ENCODE peak calls at places on chromosomes 2 and 18, in six cellular contexts. F is breast epithelium; C is keratinocyte; X is CD8-positive, alpha-beta T cell; S is SK-N-SH; M is suprapubic skin. G is an unnamed sample.

GRCh38 chr18:66966171-66966570 is 362.3 kb upstream of the CDH19 start:
- DNase-seq in F (no peak), C (no peak), X (no peak), S (no peak), M (no peak), G (no peak)

GRCh38 chr2:30145826-30146336 is 926 bp upstream of the YPEL5 start:
- DNase-seq in F (no peak), C (no peak), X (no peak), S (no peak), M (no peak), G (no peak)

GRCh38 chr2:232721261-232721660 is 24.1 kb downstream of the GIGYF2 start:
- DNase-seq in F (no peak), C (no peak), X (no peak), S (no peak), M (no peak), G (no peak)

GRCh38 chr2:45329045-45329677 is 281.9 kb downstream of the SRBD1 start:
- DNase-seq in F (no peak), C (no peak), X (no peak), S (no peak), M (no peak), G (no peak)

GRCh38 chr18:79912409-79912991 is 39.0 kb downstream of the SLC66A2 start:
- DNase-seq in F (peak), C (no peak), X (peak), S (no peak), M (peak), G (no peak)

GRCh38 chr18:54769526-54770464 is 58.5 kb upstream of the RAB27B start:
- DNase-seq in F (no peak), C (no peak), X (no peak), S (no peak), M (no peak), G (no peak)

GRCh38 chr2:85793584-85793983 is 39.8 kb downstream of the ATOH8 start:
- DNase-seq in F (no peak), C (no peak), X (no peak), S (no peak), M (no peak), G (no peak)

GRCh38 chr2:86622878-86623548 is 652 bp downstream of the RNF103 start:
- DNase-seq in F (peak), C (no peak), X (peak), S (peak), M (no peak), G (peak)

GRCh38 chr2:136765256-136765735 is at the start of gene THSD7B:
- DNase-seq in F (no peak), C (no peak), X (no peak), S (peak), M (no peak), G (no peak)

GRCh38 chr2:114525955-114526354 is 83.5 kb downstream of the DPP10 start:
- DNase-seq in F (no peak), C (no peak), X (no peak), S (no peak), M (no peak), G (no peak)

GRCh38 chr2:43818761-43819160 is 19.9 kb downstream of the ABCG5 start:
- DNase-seq in F (no peak), C (no peak), X (no peak), S (no peak), M (no peak), G (no peak)

GRCh38 chr2:235623052-235623451 is 129.2 kb downstream of the AGAP1 start:
- DNase-seq in F (no peak), C (no peak), X (no peak), S (no peak), M (no peak), G (no peak)

DNA sequence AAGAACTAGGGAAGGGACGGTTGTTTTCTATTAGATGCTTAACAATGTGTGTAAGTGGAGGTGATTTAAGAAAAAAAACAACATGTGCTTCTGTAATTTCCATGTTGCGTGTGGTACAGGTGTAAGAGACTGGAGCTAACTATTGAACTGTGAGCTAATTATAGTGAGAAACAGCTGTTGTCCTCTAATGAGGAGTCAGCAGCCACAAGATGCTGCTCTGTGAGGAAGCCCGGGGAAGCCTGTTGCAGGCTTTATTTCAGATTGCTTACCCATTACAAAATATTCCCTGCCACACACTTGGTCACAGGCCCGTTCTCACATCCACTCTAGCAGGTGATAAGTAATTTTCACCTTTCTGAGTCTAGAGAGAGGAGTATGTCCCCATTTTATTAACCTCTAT is 280.5 kb upstream of the PARD3B start:
- DNase-seq in F (no peak), C (no peak), X (no peak), S (no peak), M (no peak), G (no peak)
- H3K27ac ChIP-seq in F (no peak), C (no peak), X (no peak), S (no peak), M (no peak), G (peak)

DNA sequence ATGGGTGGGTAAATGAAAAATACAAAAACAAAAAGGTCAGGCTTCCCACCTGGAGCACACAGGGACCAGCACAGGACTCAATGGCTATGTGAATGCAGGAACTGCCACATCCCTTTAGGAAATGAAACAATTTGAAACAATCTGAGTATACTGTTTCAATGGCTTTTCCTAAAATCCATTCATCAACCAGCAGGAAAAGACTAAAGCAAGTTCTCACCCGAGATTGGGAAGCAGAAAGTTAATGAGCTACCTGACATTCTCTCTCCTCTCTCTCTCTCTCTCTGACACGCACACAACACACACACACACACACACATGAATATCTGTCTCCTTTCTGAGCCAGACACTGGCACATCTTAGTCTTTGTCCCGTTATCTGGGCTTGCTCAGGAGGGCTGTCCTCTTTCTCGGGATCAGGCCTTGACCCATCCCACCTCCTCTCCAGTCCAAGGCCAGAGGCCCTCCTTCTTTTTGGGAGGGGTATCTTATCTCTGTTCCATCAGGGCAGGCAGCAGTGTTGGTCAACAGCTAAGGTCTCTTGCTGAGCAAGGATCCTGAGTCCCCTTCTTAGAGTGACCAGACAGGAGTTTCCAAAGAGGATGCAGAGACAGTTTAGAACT is 11.6 kb upstream of the LRRFIP1 start:
- DNase-seq in F (no peak), C (no peak), X (no peak), S (no peak), M (no peak), G (no peak)
- H3K27ac ChIP-seq in F (peak), C (no peak), X (no peak), S (peak), M (peak), G (no peak)

GRCh38 chr2:222878877-222879601 is 18.2 kb downstream of the ACSL3 start:
- DNase-seq in F (no peak), C (no peak), X (no peak), S (no peak), M (no peak), G (no peak)
- H3K27ac ChIP-seq in F (peak), C (peak), X (no peak), S (peak), M (no peak), G (no peak)

DNA sequence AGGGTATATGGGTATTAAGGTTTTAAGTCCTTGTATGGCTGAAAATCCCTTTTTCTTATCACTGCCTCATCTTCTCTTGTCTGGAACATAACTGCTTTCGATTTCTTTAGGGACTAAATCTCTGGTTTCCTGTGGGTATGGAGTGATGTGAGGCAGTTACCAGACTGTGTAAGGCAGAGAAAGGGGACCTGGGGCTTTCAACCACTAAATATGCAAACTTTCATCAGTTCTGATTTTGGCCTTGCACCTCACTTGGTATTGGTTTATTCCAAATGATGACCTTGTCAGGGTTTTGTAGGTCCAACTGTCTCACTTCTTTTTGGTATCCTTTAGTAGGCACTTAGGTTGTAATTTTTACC is 9.3 kb downstream of the MAP4K4 start:
- DNase-seq in F (no peak), C (no peak), X (peak), S (no peak), M (no peak), G (no peak)
- H3K27ac ChIP-seq in F (peak), C (no peak), X (peak), S (peak), M (no peak), G (no peak)

GRCh38 chr2:73099486-73099885 is 13.3 kb downstream of the RAB11FIP5 start:
- DNase-seq in F (no peak), C (no peak), X (no peak), S (no peak), M (no peak), G (no peak)

GRCh38 chr2:73103018-73103542 is 9.7 kb downstream of the RAB11FIP5 start:
- DNase-seq in F (no peak), C (no peak), X (no peak), S (peak), M (no peak), G (no peak)

GRCh38 chr2:73101626-73102256 is 11.0 kb downstream of the RAB11FIP5 start:
- DNase-seq in F (no peak), C (no peak), X (no peak), S (no peak), M (no peak), G (no peak)

GRCh38 chr2:73104933-73105332 is 7.8 kb downstream of the RAB11FIP5 start:
- DNase-seq in F (no peak), C (no peak), X (no peak), S (no peak), M (no peak), G (no peak)

GRCh38 chr2:73100956-73101355 is 11.8 kb downstream of the RAB11FIP5 start:
- DNase-seq in F (no peak), C (no peak), X (no peak), S (no peak), M (no peak), G (no peak)
- H3K27ac ChIP-seq in F (no peak), C (no peak), X (no peak), S (no peak), M (no peak), G (no peak)

GRCh38 chr2:39530423-39530866 is 93.4 kb upstream of the MAP4K3 start:
- DNase-seq in F (no peak), C (no peak), X (no peak), S (no peak), M (no peak), G (no peak)
- H3K27ac ChIP-seq in F (no peak), C (no peak), X (no peak), S (peak), M (no peak), G (no peak)

DNA sequence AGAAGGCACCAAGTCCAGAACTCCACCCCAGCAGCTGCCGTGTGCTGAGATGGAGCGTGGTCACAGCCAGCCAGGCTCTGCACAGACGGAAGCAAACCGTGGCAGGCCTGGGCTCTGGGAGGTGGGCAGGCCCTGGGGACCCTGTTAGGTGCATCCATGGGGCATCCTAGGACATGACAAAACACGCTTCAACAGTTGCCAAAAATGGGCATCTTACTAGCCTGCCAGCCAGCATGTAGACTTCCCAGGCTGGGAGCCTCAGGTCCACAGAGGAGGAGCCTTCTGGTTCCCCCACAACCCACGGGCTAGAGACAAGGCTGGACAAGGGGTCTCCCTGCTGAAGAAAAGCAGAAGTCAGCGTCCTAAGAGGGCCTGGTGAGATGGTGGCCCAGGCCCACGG is 139.5 kb downstream of the HDAC4 start:
- DNase-seq in F (peak), C (no peak), X (no peak), S (no peak), M (no peak), G (no peak)
- H3K27ac ChIP-seq in F (peak), C (no peak), X (no peak), S (no peak), M (peak), G (no peak)

DNA sequence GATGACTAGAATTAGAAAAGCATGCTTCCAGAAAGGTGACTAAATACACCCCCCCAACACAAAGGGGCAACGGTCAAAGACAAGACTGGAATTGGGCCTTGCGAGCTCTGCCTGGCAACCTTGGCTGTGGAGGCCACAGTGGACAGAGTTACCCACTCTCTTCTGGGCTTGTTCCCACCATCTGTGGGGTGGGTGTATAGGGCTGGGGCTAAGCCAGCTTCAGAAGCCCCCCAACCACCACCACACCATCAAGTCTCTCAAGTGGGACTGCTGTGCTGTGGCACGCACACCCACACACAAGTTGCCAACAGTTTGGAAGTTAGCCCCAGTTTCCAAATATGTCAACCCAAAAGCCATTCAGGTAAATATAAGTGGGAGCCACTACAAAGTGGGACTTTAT is 7.8 kb downstream of the NFE2L2 start:
- DNase-seq in F (no peak), C (no peak), X (no peak), S (no peak), M (no peak), G (no peak)
- H3K27ac ChIP-seq in F (peak), C (peak), X (no peak), S (no peak), M (peak), G (no peak)

DNA sequence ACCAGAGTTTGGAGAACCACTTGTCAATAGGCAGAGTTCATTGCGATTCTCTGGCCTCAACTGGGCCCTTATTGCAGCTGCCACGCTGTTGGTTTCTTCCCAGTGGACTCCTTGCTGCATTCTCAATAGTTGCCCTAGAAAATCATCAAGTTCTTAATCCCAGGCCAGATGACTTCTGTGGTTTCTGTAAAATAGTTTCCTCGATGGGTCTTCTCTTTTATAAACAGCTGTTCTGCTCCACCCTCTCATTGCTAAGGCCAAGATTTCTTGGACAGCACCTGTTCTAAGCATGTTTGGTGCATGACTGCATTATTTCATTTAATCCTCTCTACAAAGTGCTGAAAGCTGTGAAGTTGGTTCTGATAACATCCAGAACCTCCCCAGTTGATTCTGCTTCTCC is 131.0 kb downstream of the BCL2L11 start:
- DNase-seq in F (no peak), C (no peak), X (no peak), S (no peak), M (no peak), G (no peak)
- H3K27ac ChIP-seq in F (no peak), C (no peak), X (no peak), S (no peak), M (no peak), G (no peak)

G was measured in caudate nucleus.